ENCODE peak calls at places on chromosomes 2 and 18, in six cellular contexts. D is H1, I is H9, Z is neuronal stem cell, V is mesenchymal stem cell, S is IMR-90. C is an unnamed sample.

GRCh38 chr2:164642946-164643555 is 21.8 kb upstream of the GRB14 start:
- DNase-seq in D (no peak), I (no peak), V (no peak), S (no peak), Z (no peak), C (no peak)

GRCh38 chr2:236581546-236581945 is 11.9 kb downstream of the ACKR3 start:
- DNase-seq in I (no peak), S (no peak), D (no peak), Z (no peak), V (no peak), C (no peak)

GRCh38 chr2:99803846-99804245 is 314.0 kb upstream of the REV1 start:
- DNase-seq in D (no peak), S (no peak), I (no peak), V (no peak), Z (no peak), C (peak)

GRCh38 chr2:120954939-120955338 is 219.3 kb downstream of the GLI2 start:
- DNase-seq in S (no peak), Z (no peak), D (no peak), I (no peak), V (no peak), C (no peak)

GRCh38 chr2:101106453-101107181 is 44.6 kb downstream of the TBC1D8 start:
- DNase-seq in I (no peak), D (no peak), Z (no peak), S (peak), V (peak), C (peak)

GRCh38 chr2:128304715-128305554 is 13.7 kb downstream of the HS6ST1 start:
- DNase-seq in D (no peak), S (peak), Z (no peak), I (peak), V (peak), C (peak)

GRCh38 chr2:143824796-143825195 is 695.1 kb downstream of the ZEB2 start:
- DNase-seq in V (no peak), D (no peak), I (no peak), S (no peak), Z (no peak), C (no peak)

GRCh38 chr18:42048150-42048549 is 93.1 kb downstream of the PIK3C3 start:
- DNase-seq in V (peak), S (peak), Z (no peak), I (no peak), D (no peak), C (no peak)

GRCh38 chr2:100882645-100883613 is 63.0 kb downstream of the NPAS2 start:
- DNase-seq in D (no peak), Z (no peak), S (peak), V (no peak), I (no peak), C (peak)

GRCh38 chr18:50286391-50287027 is 983 bp downstream of the CXXC1 start:
- DNase-seq in V (peak), I (peak), S (peak), Z (no peak), D (peak), C (no peak)

GRCh38 chr2:160916300-160916699 is 243.9 kb upstream of the TANK start:
- DNase-seq in Z (no peak), I (no peak), S (peak), V (no peak), D (no peak), C (no peak)

GRCh38 chr2:17620280-17620679 is 79.8 kb downstream of the VSNL1 start:
- DNase-seq in S (peak), D (no peak), V (no peak), I (peak), Z (no peak), C (no peak)

GRCh38 chr2:210428415-210429179 is 48.0 kb downstream of the LANCL1 start:
- DNase-seq in I (no peak), D (no peak), Z (no peak), V (no peak), S (peak), C (no peak)

GRCh38 chr18:46294325-46294724 is 190.1 kb downstream of the HAUS1 start:
- DNase-seq in V (no peak), Z (no peak), D (no peak), I (peak), S (no peak), C (peak)

GRCh38 chr18:36402765-36403396 is 105.4 kb downstream of the FHOD3 start:
- DNase-seq in S (peak), D (no peak), I (peak), Z (no peak), V (no peak), C (no peak)

DNA sequence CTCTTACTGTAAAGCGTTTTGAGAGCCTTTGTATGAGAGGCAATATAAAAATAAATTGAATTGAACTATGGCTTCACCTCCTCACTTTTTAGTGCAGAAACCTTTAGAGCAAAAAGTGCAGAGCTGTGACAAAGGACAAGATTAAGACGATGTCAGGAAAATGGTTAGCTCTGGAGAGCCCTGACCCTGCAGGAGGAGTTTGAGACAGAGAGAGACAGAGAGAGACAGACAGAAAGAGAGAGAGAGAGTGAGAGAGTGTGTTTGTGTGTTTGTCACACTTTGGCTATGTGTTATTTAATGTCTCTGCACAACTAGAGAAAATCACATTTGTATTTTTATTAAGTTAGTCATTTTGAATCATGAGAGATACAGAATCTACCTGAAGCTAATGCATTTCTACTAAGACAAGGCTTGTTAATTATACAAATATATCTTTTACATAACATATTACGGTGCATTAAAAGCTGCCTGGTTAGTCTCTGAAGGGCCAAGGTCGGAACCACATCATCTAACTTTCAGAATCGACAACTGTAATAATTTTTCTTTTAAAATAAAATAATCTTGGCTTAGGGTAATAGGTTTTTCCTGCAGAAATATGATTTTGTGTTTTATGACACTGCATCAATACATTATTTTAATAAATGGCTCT is 423.5 kb upstream of the ZEB2 start:
- DNase-seq in Z (no peak), V (peak), S (no peak), I (no peak), D (no peak), C (no peak)
- H2AFZ ChIP-seq in Z (no peak), V (no peak), S (no peak), I (no peak), D (no peak), C (no peak)

DNA sequence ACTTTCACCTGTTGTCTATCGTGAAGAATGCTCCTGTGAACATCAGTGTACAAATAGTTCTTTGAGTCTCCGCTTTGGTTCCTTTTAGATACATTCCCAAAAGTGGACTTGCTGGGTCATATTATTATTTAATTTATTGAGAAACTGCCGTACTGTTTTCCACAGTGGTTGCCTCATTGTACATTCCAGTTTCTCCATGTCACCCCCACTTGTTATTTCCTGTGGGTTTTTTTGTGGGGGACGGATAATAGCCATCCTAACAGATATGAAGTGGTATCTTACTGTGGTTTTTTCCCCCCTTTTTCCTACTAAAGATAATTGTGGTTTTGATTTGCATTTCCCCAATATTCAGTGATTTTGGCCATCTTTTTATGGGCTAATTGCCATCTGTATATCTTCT is 53.8 kb downstream of the SMCHD1 start:
- DNase-seq in V (no peak), Z (no peak), D (no peak), I (no peak), S (no peak), C (no peak)
- H4K8ac ChIP-seq in V (no peak), Z (no peak), D (no peak), I (no peak), S (no peak), C (no peak)

DNA sequence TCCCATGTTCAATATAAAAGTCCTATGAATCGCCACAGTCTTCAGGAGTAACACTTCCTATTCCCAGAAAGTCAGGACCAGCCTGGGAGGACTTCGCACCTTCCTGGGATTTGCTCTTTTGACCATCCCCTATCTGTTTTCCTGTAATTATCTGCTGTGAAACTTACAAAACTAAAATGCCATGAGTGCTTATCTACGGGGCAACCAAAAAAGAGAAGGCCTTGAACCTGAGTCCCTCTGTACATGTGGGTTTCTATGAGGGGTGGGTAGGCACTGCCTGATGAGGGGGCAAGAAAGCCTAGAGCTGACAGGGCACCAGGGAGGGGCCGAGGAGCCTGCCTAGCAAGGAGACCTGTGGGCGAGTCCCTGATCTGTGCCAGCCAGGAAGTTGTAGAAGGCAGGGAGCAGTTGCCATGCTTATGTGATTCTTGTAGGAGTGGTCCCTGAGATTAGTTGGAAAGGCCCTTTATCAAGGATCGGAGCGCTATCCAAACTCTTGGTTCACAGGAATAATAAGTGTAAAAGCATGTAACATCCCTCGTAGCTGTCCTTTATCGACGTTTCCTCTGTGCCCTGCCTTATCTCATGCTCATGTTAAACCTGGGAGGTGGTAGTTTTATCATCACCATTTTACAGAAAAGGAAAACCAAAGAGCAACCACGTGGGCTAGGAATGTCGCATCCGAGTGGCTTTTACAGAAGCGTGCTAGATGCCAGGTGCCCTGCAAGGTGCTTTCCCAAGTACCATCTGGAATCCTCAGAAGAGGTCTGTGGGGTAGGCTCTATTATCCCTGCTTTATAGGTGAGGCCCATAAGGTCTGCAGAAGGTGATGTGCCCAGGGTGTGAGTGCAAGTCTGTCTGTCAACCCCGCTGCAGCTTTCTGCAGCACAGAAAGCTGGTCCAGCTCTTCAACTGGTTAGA is 111.8 kb downstream of the B3GNT2 start:
- DNase-seq in Z (no peak), D (no peak), S (no peak), I (no peak), V (no peak), C (peak)
- H2BK5ac ChIP-seq in Z (no peak), D (peak), S (no peak), I (no peak), V (no peak), C (peak)

DNA sequence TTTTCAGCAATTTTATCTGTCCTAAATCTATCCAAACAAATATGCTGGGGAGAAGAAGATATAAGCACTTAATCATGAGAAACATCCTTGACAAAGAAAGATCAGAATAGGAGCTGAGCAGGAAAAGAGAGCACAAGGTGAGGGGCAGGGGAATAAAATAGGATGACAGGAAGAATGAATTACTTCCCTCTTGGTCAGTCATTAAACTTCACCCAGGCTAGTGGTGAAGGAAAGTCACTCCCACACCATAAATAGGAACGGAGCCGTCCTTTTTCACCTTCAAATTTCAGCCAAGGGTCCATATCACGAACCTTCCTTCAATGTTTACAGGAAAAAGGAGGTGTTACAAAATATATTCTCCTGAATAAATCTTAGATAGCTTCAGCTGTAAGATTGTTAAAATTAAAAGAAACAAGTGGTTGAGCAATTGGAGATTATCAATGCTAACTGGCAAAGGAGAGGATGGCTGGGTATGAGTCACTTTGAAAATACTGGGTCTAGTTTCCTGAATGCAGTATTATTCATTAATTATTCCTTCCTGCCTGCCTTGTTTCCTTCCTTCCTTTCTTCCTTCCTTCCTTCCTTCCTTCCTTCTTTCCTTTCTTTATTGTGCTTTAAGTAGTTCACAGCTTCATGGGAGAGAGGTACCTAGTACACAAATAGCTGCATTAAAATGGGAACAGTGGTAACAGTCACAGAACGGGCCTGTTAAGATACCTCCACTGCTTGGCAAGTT is 292.3 kb upstream of the ID2 start:
- DNase-seq in D (no peak), Z (no peak), V (peak), I (no peak), S (peak), C (no peak)
- H2AFZ ChIP-seq in D (no peak), Z (no peak), V (no peak), I (no peak), S (no peak), C (no peak)

GRCh38 chr2:198918331-198918730 is 539.4 kb downstream of the SATB2 start:
- DNase-seq in S (no peak), V (no peak), I (no peak), Z (no peak), D (no peak), C (no peak)
- H4K8ac ChIP-seq in S (no peak), V (no peak), I (no peak), Z (no peak), D (no peak), C (no peak)

DNA sequence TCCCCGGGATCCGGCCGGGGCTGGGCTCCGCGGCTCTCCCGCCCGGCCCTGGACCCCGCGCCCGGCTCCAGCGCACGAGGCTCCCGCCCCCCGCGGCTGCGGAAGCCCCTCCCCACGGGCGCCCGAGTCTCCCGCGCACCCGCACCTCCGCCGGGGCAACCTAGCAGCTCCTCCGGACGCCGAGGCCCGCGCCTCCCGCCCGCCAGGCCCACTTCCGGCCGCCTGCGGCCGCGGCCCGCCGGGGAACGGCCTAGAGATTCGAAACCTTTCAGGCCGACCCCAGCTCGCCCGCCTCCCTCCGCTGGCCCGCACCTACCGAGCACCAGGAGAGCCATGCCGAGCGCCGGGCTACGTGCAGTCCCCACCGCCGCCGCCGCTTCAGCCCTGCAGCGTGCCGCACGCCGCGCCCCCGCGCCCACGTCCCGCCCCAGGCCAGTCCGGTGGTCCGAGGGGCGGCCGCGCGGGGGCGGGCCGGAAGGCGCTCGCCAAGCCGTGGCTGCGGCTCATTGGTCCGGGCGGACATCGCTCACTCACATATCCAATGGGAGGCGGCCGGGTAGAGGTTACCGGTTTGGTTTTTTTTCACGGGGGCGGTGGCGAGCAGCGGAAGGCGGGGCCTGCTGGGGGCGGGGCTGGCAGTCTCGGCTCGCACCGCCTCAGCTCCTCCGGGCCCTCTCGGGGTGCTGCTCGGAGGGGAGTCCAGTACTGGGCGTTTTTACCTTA is at the start of gene PDIA6:
- DNase-seq in D (peak), S (peak), I (peak), Z (peak), V (peak), C (peak)
- H2BK5ac ChIP-seq in D (peak), S (peak), I (no peak), Z (peak), V (peak), C (peak)

GRCh38 chr2:197869030-197869429 is 64.6 kb downstream of the PLCL1 start:
- DNase-seq in I (no peak), V (no peak), D (no peak), S (no peak), Z (no peak), C (no peak)
- H2AFZ ChIP-seq in I (no peak), V (no peak), D (no peak), S (no peak), Z (no peak), C (no peak)